ENCODE peak calls at places on chromosome 21, in six cellular contexts. One of them, this sample, is unnamed.
A peak's percentile ranks its signal among the peaks of the same experiment; 100 is the strongest.

GRCh38 chr21:17462276-17462981 is 50.4 kb upstream of the CXADR start:
- DNase-seq in breast epithelium: no peak
- DNase-seq in prostate gland: peak; percentile 43
- DNase-seq in IMR-90: peak; percentile 42
- DNase-seq in heart left ventricle: no peak
- DNase-seq in suprapubic skin: no peak
- DNase-seq in this sample: peak; percentile 82

GRCh38 chr21:31198575-31198974 is 145.5 kb downstream of the TIAM1 start:
- DNase-seq in breast epithelium: no peak
- DNase-seq in prostate gland: peak; percentile 23
- DNase-seq in IMR-90: peak; percentile 62
- DNase-seq in heart left ventricle: no peak
- DNase-seq in suprapubic skin: no peak
- DNase-seq in this sample: no peak

GRCh38 chr21:32044205-32044874 is 171.5 kb downstream of the HUNK start:
- DNase-seq in breast epithelium: no peak
- DNase-seq in prostate gland: no peak
- DNase-seq in IMR-90: no peak
- DNase-seq in heart left ventricle: no peak
- DNase-seq in suprapubic skin: no peak
- DNase-seq in this sample: no peak

GRCh38 chr21:18614327-18614726 is 210.7 kb upstream of the TMPRSS15 start:
- DNase-seq in breast epithelium: no peak
- DNase-seq in prostate gland: no peak
- DNase-seq in IMR-90: no peak
- DNase-seq in heart left ventricle: no peak
- DNase-seq in suprapubic skin: no peak
- DNase-seq in this sample: no peak

GRCh38 chr21:45950740-45951515 is 30.6 kb upstream of the COL6A1 start:
- DNase-seq in breast epithelium: peak; percentile 67
- DNase-seq in prostate gland: peak; percentile 44
- DNase-seq in IMR-90: peak; percentile 48
- DNase-seq in heart left ventricle: no peak
- DNase-seq in suprapubic skin: peak; percentile 77
- DNase-seq in this sample: no peak

GRCh38 chr21:33703750-33704606 is 61.7 kb downstream of the ITSN1 start:
- DNase-seq in breast epithelium: no peak
- DNase-seq in prostate gland: no peak
- DNase-seq in IMR-90: peak; percentile 11
- DNase-seq in heart left ventricle: no peak
- DNase-seq in suprapubic skin: no peak
- DNase-seq in this sample: no peak

GRCh38 chr21:26945916-26946315 is 21.0 kb downstream of the ADAMTS5 start:
- DNase-seq in breast epithelium: no peak
- DNase-seq in prostate gland: no peak
- DNase-seq in IMR-90: no peak
- DNase-seq in heart left ventricle: no peak
- DNase-seq in suprapubic skin: no peak
- DNase-seq in this sample: no peak

GRCh38 chr21:21751286-21751685 is 753.1 kb downstream of the NCAM2 start:
- DNase-seq in breast epithelium: no peak
- DNase-seq in prostate gland: no peak
- DNase-seq in IMR-90: no peak
- DNase-seq in heart left ventricle: no peak
- DNase-seq in suprapubic skin: no peak
- DNase-seq in this sample: no peak

GRCh38 chr21:45954271-45954670 is 27.3 kb upstream of the COL6A1 start:
- DNase-seq in breast epithelium: no peak
- DNase-seq in prostate gland: no peak
- DNase-seq in IMR-90: no peak
- DNase-seq in heart left ventricle: no peak
- DNase-seq in suprapubic skin: peak; percentile 49
- DNase-seq in this sample: no peak

GRCh38 chr21:18553786-18554185 is 150.2 kb upstream of the TMPRSS15 start:
- DNase-seq in breast epithelium: no peak
- DNase-seq in prostate gland: no peak
- DNase-seq in IMR-90: no peak
- DNase-seq in heart left ventricle: no peak
- DNase-seq in suprapubic skin: no peak
- DNase-seq in this sample: no peak

GRCh38 chr21:34996304-34997081 is 52.6 kb downstream of the RUNX1 start:
- DNase-seq in breast epithelium: peak; percentile 33
- DNase-seq in prostate gland: no peak
- DNase-seq in IMR-90: peak; percentile 41
- DNase-seq in heart left ventricle: no peak
- DNase-seq in suprapubic skin: peak; percentile 77
- DNase-seq in this sample: no peak

GRCh38 chr21:45302082-45303061 is 14.7 kb upstream of the POFUT2 start:
- DNase-seq in breast epithelium: no peak
- DNase-seq in prostate gland: no peak
- DNase-seq in IMR-90: no peak
- DNase-seq in heart left ventricle: peak; percentile 86
- DNase-seq in suprapubic skin: peak; percentile 77
- DNase-seq in this sample: peak; percentile 79

GRCh38 chr21:31218830-31219608 is 125.0 kb downstream of the TIAM1 start:
- DNase-seq in breast epithelium: peak; percentile 68
- DNase-seq in prostate gland: peak; percentile 63
- DNase-seq in IMR-90: peak; percentile 29
- DNase-seq in heart left ventricle: peak; percentile 57
- DNase-seq in suprapubic skin: peak; percentile 89
- DNase-seq in this sample: no peak

GRCh38 chr21:45341779-45342178 is 54.1 kb upstream of the POFUT2 start:
- DNase-seq in breast epithelium: no peak
- DNase-seq in prostate gland: no peak
- DNase-seq in IMR-90: no peak
- DNase-seq in heart left ventricle: no peak
- DNase-seq in suprapubic skin: no peak
- DNase-seq in this sample: no peak

GRCh38 chr21:38042246-38042645 is 126.0 kb upstream of the KCNJ6 start:
- DNase-seq in breast epithelium: no peak
- DNase-seq in prostate gland: no peak
- DNase-seq in IMR-90: no peak
- DNase-seq in heart left ventricle: no peak
- DNase-seq in suprapubic skin: no peak
- DNase-seq in this sample: no peak

GRCh38 chr21:19507682-19508260 is 1104.2 kb upstream of the TMPRSS15 start:
- DNase-seq in breast epithelium: no peak
- DNase-seq in prostate gland: no peak
- DNase-seq in IMR-90: no peak
- DNase-seq in heart left ventricle: no peak
- DNase-seq in suprapubic skin: no peak
- DNase-seq in this sample: no peak

GRCh38 chr21:31872452-31873274 is at the start of gene HUNK:
- DNase-seq in breast epithelium: peak; percentile 34
- DNase-seq in prostate gland: peak; percentile 36
- DNase-seq in IMR-90: peak; percentile 54
- DNase-seq in heart left ventricle: no peak
- DNase-seq in suprapubic skin: peak; percentile 73
- DNase-seq in this sample: peak; percentile 75

GRCh38 chr21:37455504-37455911 is 88.9 kb downstream of the DYRK1A start:
- DNase-seq in breast epithelium: no peak
- DNase-seq in prostate gland: no peak
- DNase-seq in IMR-90: peak; percentile 24
- DNase-seq in heart left ventricle: no peak
- DNase-seq in suprapubic skin: no peak
- DNase-seq in this sample: no peak

GRCh38 chr21:39715804-39716397 is 29.1 kb upstream of the IGSF5 start:
- DNase-seq in breast epithelium: peak; percentile 30
- DNase-seq in prostate gland: peak; percentile 45
- DNase-seq in IMR-90: peak; percentile 32
- DNase-seq in heart left ventricle: no peak
- DNase-seq in suprapubic skin: no peak
- DNase-seq in this sample: peak; percentile 81

GRCh38 chr21:41445465-41445862 is 19.4 kb downstream of the MX1 start:
- DNase-seq in breast epithelium: no peak
- DNase-seq in prostate gland: no peak
- DNase-seq in IMR-90: no peak
- DNase-seq in heart left ventricle: no peak
- DNase-seq in suprapubic skin: peak; percentile 16
- DNase-seq in this sample: no peak
- TF ChIP-seq POLR2A in breast epithelium: no peak
- TF ChIP-seq POLR2A in prostate gland: no peak
- TF ChIP-seq POLR2A in IMR-90: no peak
- TF ChIP-seq POLR2A in heart left ventricle: no peak
- TF ChIP-seq POLR2A in suprapubic skin: no peak
- TF ChIP-seq POLR2A in this sample: no peak

GRCh38 chr21:15062566-15062965 is 2.2 kb downstream of the NRIP1 start:
- DNase-seq in breast epithelium: no peak
- DNase-seq in prostate gland: no peak
- DNase-seq in IMR-90: no peak
- DNase-seq in heart left ventricle: no peak
- DNase-seq in suprapubic skin: no peak
- DNase-seq in this sample: no peak

GRCh38 chr21:15063821-15064575 is 802 bp downstream of the NRIP1 start:
- DNase-seq in breast epithelium: peak; percentile 30
- DNase-seq in prostate gland: peak; percentile 34
- DNase-seq in IMR-90: no peak
- DNase-seq in heart left ventricle: peak; percentile 84
- DNase-seq in suprapubic skin: peak; percentile 77
- DNase-seq in this sample: peak; percentile 73

GRCh38 chr21:15064576-15065380 is at the start of gene NRIP1:
- DNase-seq in breast epithelium: peak; percentile 82
- DNase-seq in prostate gland: peak; percentile 89
- DNase-seq in IMR-90: peak; percentile 87
- DNase-seq in heart left ventricle: peak; percentile 95
- DNase-seq in suprapubic skin: peak; percentile 91
- DNase-seq in this sample: peak; percentile 83

GRCh38 chr21:15061747-15062146 is 3.1 kb downstream of the NRIP1 start:
- DNase-seq in breast epithelium: no peak
- DNase-seq in prostate gland: no peak
- DNase-seq in IMR-90: no peak
- DNase-seq in heart left ventricle: no peak
- DNase-seq in suprapubic skin: no peak
- DNase-seq in this sample: no peak

DNA sequence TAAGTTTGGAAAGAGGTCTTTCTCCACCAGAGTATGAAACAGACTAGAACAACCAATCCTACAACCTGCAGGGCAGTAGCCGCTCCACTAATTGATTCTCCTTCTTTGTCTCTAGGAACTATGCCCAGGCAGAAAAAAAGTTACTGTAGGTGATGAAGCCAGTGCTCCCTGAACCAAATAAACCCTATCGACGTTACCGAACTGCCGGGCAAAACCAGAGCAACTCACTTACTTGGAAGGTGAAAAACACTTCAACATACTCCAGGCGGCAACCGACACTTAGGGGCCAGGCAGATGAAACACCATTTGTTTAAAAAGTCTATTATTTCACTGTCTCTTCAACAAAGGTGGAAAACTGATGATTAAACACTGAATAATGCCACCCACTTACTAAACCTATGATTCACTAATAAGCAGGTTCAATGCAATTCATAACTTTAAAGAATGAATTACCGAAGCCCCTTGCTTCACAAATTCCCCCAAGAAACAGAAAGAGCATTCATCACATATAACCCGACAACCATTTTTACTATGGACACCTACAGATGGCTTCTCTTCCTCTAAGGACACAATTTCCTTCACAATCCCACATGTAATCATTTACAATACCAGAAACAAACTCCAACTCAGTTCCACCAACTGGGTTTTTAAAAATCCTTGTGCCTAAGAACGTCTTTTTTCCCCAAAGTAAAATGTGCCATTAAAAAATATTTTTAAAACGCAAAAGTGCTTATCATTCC is 1.5 kb downstream of the NRIP1 start:
- DNase-seq in breast epithelium: no peak
- DNase-seq in prostate gland: no peak
- DNase-seq in IMR-90: peak; percentile 18
- DNase-seq in heart left ventricle: no peak
- DNase-seq in suprapubic skin: no peak
- DNase-seq in this sample: peak; percentile 20
- H3K27ac ChIP-seq in breast epithelium: peak overlapping the region; percentile 97
- H3K27ac ChIP-seq in prostate gland: peak overlapping the region; percentile 96
- H3K27ac ChIP-seq in IMR-90: peak overlapping the region; percentile 94
- H3K27ac ChIP-seq in heart left ventricle: peak overlapping the region; percentile 94
- H3K27ac ChIP-seq in suprapubic skin: peak overlapping the region; percentile 95
- H3K27ac ChIP-seq in this sample: peak overlapping the region; percentile 96

DNA sequence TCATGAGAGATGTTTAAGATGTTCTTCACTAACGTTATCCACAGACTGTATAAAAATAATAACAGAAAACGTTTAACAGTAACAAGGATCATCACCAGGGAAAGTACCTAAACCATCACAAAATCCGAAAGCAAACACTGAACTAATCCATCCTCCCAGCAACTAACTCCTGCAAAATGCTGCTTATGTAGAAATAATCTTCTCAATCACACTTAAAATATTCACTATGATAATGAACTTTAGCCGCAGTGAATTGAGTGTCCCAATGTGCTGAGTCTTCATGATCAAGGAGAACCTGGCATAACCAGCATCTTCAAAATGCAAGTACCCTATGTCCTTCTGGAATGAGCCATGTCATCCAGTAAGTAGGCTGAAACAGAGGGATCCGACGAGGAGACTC is 166.1 kb downstream of the LTN1 start:
- DNase-seq in breast epithelium: no peak
- DNase-seq in prostate gland: no peak
- DNase-seq in IMR-90: no peak
- DNase-seq in heart left ventricle: no peak
- DNase-seq in suprapubic skin: no peak
- DNase-seq in this sample: no peak
- H3K4me1 ChIP-seq in breast epithelium: no peaks in the 10 kb centered on the region
- H3K4me1 ChIP-seq in prostate gland: peaks cover 4% of the 10 kb centered on the region
- H3K4me1 ChIP-seq in IMR-90: peaks cover 13% of the 10 kb centered on the region
- H3K4me1 ChIP-seq in heart left ventricle: peaks cover 24% of the 10 kb centered on the region
- H3K4me1 ChIP-seq in suprapubic skin: peaks cover 17% of the 10 kb centered on the region
- H3K4me1 ChIP-seq in this sample: no peaks in the 10 kb centered on the region

GRCh38 chr21:41167348-41168342 is at the start of gene BACE2:
- DNase-seq in breast epithelium: peak; percentile 77
- DNase-seq in prostate gland: peak; percentile 89
- DNase-seq in IMR-90: peak; percentile 68
- DNase-seq in heart left ventricle: peak; percentile 87
- DNase-seq in suprapubic skin: peak; percentile 89
- DNase-seq in this sample: peak; percentile 43
- TF ChIP-seq POLR2A in breast epithelium: peak; percentile 6
- TF ChIP-seq POLR2A in prostate gland: peak; percentile 66
- TF ChIP-seq POLR2A in IMR-90: peak; percentile 30
- TF ChIP-seq POLR2A in heart left ventricle: no peak
- TF ChIP-seq POLR2A in suprapubic skin: peak; percentile 36
- TF ChIP-seq POLR2A in this sample: peak; percentile 65

DNA sequence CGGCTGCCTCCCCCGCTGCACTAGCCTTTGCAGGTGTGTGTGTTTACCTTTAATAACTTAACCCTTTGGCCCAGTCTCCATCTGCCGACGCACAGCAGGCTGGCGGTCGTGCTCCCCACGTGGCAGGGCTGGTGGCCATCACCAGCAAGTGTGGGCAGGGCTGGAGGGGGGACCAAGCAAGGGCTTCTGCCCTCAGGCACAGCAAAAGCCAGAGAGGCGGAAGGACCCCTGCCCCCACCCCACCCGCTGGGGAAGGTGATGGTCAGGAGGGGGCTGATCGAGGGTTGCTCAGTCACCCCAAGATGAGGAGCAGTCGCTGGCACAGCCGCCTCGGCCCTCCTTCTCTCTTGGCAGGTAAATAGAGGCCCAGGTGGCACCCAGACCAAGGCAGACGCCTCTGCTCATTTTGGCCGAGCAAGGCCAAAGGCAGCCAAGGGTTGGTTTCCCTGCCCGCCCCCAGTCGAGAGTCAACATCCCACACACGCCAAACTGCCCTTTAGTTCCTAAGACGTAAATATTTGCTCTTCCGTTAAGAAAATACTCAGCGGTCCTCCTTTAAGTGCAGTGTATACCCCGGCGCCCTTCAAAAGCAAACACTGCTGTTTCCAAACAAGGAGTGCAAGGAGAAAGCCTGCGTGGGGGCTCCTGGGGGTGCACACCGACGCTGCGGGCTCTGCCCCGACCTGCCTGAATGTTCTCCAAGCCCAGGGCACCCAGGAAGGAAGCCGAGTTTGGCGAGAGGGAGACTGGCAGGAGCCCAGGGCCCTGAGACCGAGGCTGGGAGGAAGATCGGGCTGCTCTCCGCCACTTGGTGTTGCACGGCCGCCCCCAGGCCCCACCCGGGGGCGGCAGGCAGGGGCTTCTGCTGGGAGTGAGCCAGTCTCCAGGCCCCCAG is 82.7 kb downstream of the SIK1 start:
- DNase-seq in breast epithelium: no peak
- DNase-seq in prostate gland: peak; percentile 92
- DNase-seq in IMR-90: no peak
- DNase-seq in heart left ventricle: no peak
- DNase-seq in suprapubic skin: no peak
- DNase-seq in this sample: no peak
- H3K27ac ChIP-seq in breast epithelium: peak overlapping the region; percentile 80
- H3K27ac ChIP-seq in prostate gland: peak overlapping the region; percentile 91
- H3K27ac ChIP-seq in IMR-90: no peak overlapping the region
- H3K27ac ChIP-seq in heart left ventricle: no peak overlapping the region
- H3K27ac ChIP-seq in suprapubic skin: peak overlapping the region; percentile 67
- H3K27ac ChIP-seq in this sample: peak overlapping the region; percentile 35

This sample was measured in Peyer's patch.